ENCODE peak calls at places on chromosomes 4 and X, in four cellular contexts. F, H, K and J are unnamed samples.
A peak's percentile ranks its signal among the peaks of the same experiment; 100 is the strongest.

GRCh38 chr4:102633100-102633499 is 127.7 kb downstream of the MANBA start:
- DNase-seq in K (no peak), F (no peak), H (no peak), J (no peak)

GRCh38 chrX:133911816-133912495 is 73.4 kb downstream of the GPC3 start:
- DNase-seq in H (no peak), F (no peak), K (no peak), J (no peak)

GRCh38 chr4:33696066-33696465 is 2548.2 kb downstream of the ARAP2 start:
- DNase-seq in F (no peak), K (no peak), H (no peak), J (peak; percentile 18)

GRCh38 chrX:114675365-114675764 is 91.5 kb downstream of the HTR2C start:
- DNase-seq in F (no peak), K (no peak), H (no peak), J (no peak)

GRCh38 chr4:84691170-84691691 is 108.3 kb downstream of the CDS1 start:
- DNase-seq in K (peak; percentile 11), H (peak; percentile 51), F (peak; percentile 88), J (peak; percentile 64)

GRCh38 chrX:119573840-119574393 is 446 bp upstream of the UBE2A start:
- DNase-seq in H (peak; percentile 2), F (no peak), K (peak; percentile 72), J (no peak)

GRCh38 chr4:163111588-163111987 is 55.1 kb downstream of the NAF1 start:
- DNase-seq in F (no peak), K (peak; percentile 3), H (no peak), J (no peak)

GRCh38 chr4:11719879-11720278 is 291.2 kb upstream of the HS3ST1 start:
- DNase-seq in H (no peak), K (no peak), F (no peak), J (no peak)

GRCh38 chr4:78517050-78517652 is 34.4 kb upstream of the ANXA3 start:
- DNase-seq in K (no peak), H (no peak), F (no peak), J (no peak)

GRCh38 chr4:87532109-87532508 is 2.9 kb upstream of the SPARCL1 start:
- DNase-seq in K (no peak), F (no peak), H (no peak), J (no peak)

GRCh38 chrX:115449742-115450141 is 111.2 kb upstream of the PLS3 start:
- DNase-seq in K (no peak), F (no peak), H (no peak), J (no peak)

GRCh38 chr4:41437264-41437566 is 100.7 kb upstream of the LIMCH1 start:
- DNase-seq in K (peak; percentile 64), H (no peak), F (no peak), J (no peak)

GRCh38 chrX:35442421-35442820 is 355.7 kb upstream of the MAGEB16 start:
- DNase-seq in H (no peak), F (no peak), K (no peak), J (no peak)

GRCh38 chr4:119729815-119730643 is 101.4 kb upstream of the PDE5A start:
- DNase-seq in F (no peak), K (no peak), H (no peak), J (peak; percentile 65)

GRCh38 chr4:138113819-138114415 is 128.2 kb downstream of the SLC7A11 start:
- DNase-seq in H (no peak), K (no peak), F (no peak), J (no peak)

GRCh38 chr4:57378766-57379165 is 268.6 kb upstream of the IGFBP7 start:
- DNase-seq in F (no peak), K (no peak), H (no peak), J (no peak)